ENCODE peak calls at places on chromosomes 2 and 18, in nine cellular contexts. R, S, Z, G, Y, C, J, O and N are unnamed samples.

GRCh38 chr2:37267685-37268084 is 36.2 kb downstream of the NDUFAF7 start:
- DNase-seq in R (no peak), S (no peak), Z (no peak), G (no peak), Y (no peak), C (no peak), J (no peak), O (no peak), N (no peak)

GRCh38 chr2:174781996-174782395 is 17.7 kb upstream of the CHRNA1 start:
- DNase-seq in R (no peak), S (no peak), Z (no peak), G (no peak), Y (no peak), C (no peak), J (no peak), O (no peak), N (no peak)

GRCh38 chr2:42084231-42084671 is 36.4 kb downstream of the PKDCC start:
- DNase-seq in R (no peak), S (peak), Z (no peak), G (no peak), Y (peak), C (no peak), J (no peak), O (peak), N (no peak)

GRCh38 chr2:221529943-221530652 is 42.0 kb downstream of the EPHA4 start:
- DNase-seq in R (no peak), S (peak), Z (no peak), G (no peak), Y (peak), C (no peak), J (no peak), O (peak), N (no peak)

GRCh38 chr2:152718047-152718908 is at the start of gene ARL6IP6:
- DNase-seq in R (peak), S (peak), Z (peak), G (peak), Y (peak), C (peak), J (peak), O (peak), N (peak)

GRCh38 chr18:23166863-23167531 is 31.7 kb downstream of the CABLES1 start:
- DNase-seq in R (no peak), S (no peak), Z (no peak), G (no peak), Y (peak), C (no peak), J (no peak), O (no peak), N (no peak)

GRCh38 chr18:67669993-67670671 is 153.6 kb upstream of the DSEL start:
- DNase-seq in R (no peak), S (peak), Z (no peak), G (no peak), Y (peak), C (no peak), J (no peak), O (peak), N (no peak)

GRCh38 chr2:66957198-66957597 is 439.9 kb upstream of the ETAA1 start:
- DNase-seq in R (no peak), S (no peak), Z (no peak), G (no peak), Y (peak), C (no peak), J (no peak), O (no peak), N (no peak)

GRCh38 chr2:167844714-167845530 is 402.5 kb downstream of the STK39 start:
- DNase-seq in R (no peak), S (no peak), Z (no peak), G (no peak), Y (no peak), C (no peak), J (peak), O (no peak), N (no peak)

GRCh38 chr2:150110548-150110947 is 376.9 kb downstream of the RND3 start:
- DNase-seq in R (no peak), S (no peak), Z (no peak), G (no peak), Y (no peak), C (no peak), J (no peak), O (no peak), N (no peak)

GRCh38 chr2:168087406-168087805 is 160.0 kb downstream of the STK39 start:
- DNase-seq in R (no peak), S (no peak), Z (no peak), G (no peak), Y (no peak), C (no peak), J (no peak), O (no peak), N (no peak)

DNA sequence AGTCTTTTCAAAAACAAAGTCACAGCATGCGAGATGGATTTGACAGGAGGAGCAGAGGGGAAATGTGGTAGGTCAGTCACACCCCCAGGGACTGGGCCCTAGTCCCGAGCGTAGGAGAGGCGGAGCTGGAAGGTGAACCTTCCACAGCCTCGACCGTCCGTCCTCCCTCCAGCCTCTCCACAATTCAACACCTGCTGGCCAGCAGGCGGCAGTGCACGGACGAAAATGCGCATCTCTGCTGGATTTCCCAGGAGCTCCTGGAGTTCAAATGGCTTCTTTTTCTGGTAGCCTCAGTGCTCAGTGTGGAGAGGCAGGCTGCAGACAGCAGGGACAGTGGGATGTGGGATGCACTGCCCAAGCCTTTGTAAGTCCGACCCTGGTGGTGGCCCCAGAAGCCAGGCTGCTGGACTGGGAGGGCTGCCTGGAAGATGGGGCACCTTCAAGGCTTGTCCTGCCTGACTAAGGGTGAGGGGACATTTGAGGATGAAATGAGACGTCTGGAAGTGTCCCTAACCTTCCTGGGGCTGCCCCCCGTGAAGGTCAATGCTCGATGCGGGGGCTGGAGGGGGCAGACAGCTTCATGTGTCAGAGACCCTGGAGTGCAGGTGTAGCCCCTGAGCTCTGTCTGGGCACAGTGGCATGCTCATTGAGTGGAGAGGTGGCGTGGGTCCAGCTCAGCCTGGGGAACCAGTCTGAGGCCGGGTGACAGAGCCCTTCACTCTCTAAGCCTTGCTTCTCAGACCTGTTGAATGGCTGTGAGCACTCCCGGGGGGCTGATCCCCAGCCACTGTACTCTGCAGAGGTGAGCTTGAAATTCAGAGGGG is 189.5 kb downstream of the TFCP2L1 start:
- DNase-seq in R (peak), S (no peak), Z (peak), G (peak), Y (peak), C (no peak), J (peak), O (peak), N (peak)
- TF ChIP-seq CTCF in R (peak), S (peak), Z (peak), G (peak), Y (peak), C (peak), J (peak), O (peak), N (peak)

DNA sequence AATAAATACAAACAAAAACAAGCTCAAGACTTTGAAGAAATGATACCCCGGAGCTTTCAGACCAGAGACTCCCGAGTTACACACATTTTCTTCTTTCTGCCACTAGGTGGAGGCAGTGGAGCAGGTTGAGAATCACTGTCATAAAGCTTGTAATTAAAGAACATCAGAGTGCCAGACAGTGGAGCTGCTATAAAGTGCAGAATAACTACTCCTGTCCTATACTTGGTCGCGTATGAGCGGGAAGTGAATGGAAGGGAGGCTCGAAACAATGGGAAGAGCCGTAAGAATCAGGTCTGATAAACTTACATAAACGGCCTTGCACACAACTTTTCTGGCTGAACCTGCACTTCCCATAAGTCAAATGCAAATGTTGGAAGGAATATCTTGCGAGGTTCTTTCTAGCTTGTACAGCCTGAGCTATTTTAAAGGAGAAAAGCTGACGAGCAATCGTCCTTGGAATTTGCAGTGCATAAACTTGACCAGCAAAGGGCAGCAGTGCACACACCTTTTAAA is 189.0 kb downstream of the RPIA start:
- DNase-seq in R (peak), S (peak), Z (no peak), G (no peak), Y (peak), C (no peak), J (peak), O (peak), N (peak)
- TF ChIP-seq CTCF in R (peak), S (peak), Z (peak), G (peak), Y (peak), C (no peak), J (peak), O (peak), N (peak)

DNA sequence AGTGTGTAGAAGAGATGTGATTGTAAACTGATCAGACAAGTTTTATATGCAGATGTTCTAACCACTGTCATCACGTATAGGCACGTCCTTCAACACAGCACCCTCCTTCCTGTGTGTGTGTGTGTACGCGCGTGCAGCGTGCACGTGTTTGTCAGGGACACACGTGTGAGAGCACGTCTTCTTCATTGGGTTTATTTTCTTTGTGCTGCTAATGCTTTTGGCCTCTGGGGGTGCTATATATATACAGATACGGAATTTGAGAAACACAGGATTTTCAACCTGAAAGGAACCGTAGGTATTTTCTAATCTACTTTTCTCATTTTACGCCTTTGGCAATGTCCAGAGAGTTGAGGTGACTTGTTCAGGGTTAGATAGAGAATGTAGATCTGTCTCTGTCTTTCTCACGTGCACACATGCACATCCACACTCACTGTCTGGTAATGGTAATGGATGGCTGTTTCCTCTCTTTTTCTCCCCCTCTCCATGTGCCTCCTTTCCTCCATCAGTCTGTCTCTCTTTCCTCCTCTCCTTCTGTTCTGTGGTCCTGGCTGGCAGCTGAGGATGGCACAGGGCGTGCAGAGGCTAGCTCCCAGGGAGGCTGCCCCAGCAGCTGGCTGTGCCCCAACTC is 13.4 kb upstream of the CELF4 start:
- DNase-seq in R (no peak), S (no peak), Z (no peak), G (no peak), Y (peak), C (no peak), J (peak), O (peak), N (no peak)
- TF ChIP-seq CTCF in R (peak), S (peak), Z (no peak), G (peak), Y (no peak), C (peak), J (peak), O (peak), N (peak)

GRCh38 chr2:20443276-20443920 is 3.5 kb upstream of the RHOB start:
- DNase-seq in R (no peak), S (no peak), Z (no peak), G (no peak), Y (peak), C (no peak), J (peak), O (peak), N (no peak)

GRCh38 chr2:20446280-20446916 is 476 bp upstream of the RHOB start:
- DNase-seq in R (peak), S (no peak), Z (no peak), G (no peak), Y (no peak), C (no peak), J (no peak), O (no peak), N (peak)

GRCh38 chr2:20446917-20447436 is at the start of gene RHOB:
- DNase-seq in R (peak), S (peak), Z (peak), G (peak), Y (peak), C (peak), J (peak), O (peak), N (peak)

GRCh38 chr2:20444113-20444992 is 2.5 kb upstream of the RHOB start:
- DNase-seq in R (peak), S (no peak), Z (no peak), G (no peak), Y (peak), C (no peak), J (no peak), O (peak), N (no peak)

GRCh38 chr2:20444993-20445910 is 1.6 kb upstream of the RHOB start:
- DNase-seq in R (no peak), S (no peak), Z (no peak), G (no peak), Y (no peak), C (no peak), J (no peak), O (no peak), N (no peak)
- TF ChIP-seq CTCF in R (no peak), S (no peak), Z (no peak), G (no peak), Y (no peak), C (no peak), J (no peak), O (no peak), N (no peak)

GRCh38 chr2:242024751-242025355 is 155.3 kb downstream of the RTP5 start:
- DNase-seq in R (no peak), S (no peak), Z (peak), G (no peak), Y (no peak), C (no peak), J (no peak), O (no peak), N (no peak)

GRCh38 chr2:242017086-242017485 is 147.6 kb downstream of the RTP5 start:
- DNase-seq in R (no peak), S (no peak), Z (peak), G (no peak), Y (no peak), C (no peak), J (no peak), O (no peak), N (no peak)

GRCh38 chr2:242019344-242019743 is 149.8 kb downstream of the RTP5 start:
- DNase-seq in R (no peak), S (no peak), Z (peak), G (no peak), Y (no peak), C (no peak), J (no peak), O (no peak), N (no peak)

GRCh38 chr2:242022550-242023290 is 153.2 kb downstream of the RTP5 start:
- DNase-seq in R (no peak), S (no peak), Z (peak), G (no peak), Y (no peak), C (no peak), J (no peak), O (no peak), N (no peak)

DNA sequence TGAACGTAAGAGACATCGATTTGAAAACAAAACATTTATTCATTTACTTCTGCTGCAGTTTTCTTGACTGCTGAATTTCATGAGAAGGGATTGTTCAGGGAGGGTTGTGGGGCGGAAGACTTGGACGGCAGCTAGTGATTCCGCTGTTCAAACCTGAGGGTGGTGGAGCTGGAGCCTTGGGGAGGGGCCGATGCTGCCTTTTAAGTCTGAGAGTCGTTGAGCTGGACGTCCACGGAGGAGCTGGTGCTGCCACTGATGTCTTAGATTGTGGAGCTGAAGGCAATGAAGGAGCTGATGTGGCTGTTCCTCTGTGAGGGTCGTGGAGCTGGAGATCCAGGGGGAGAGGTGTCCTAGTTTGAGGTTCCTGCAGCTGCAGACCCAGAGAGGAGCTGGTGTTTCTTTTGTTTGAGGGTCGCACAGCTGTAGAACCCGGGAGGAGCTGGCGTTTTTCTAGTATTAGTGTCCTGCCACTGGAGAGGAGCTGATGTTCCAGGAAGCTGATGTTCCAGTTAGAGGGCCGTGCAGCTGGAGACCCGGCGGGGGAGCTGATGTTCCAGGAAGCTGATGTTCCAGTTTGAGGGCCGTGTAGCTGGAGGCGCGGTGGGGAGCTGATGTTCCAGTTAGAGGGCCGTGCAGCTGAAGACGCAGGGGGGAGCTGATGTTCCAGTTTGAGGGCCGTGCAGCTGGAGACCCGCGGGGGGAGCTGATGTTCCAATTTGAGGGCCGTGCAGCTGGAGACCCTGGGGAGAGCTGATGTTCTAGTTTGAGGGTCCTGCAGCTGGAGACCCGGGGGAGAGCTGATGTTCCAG is 150.9 kb downstream of the RTP5 start:
- DNase-seq in R (no peak), S (no peak), Z (peak), G (no peak), Y (peak), C (no peak), J (peak), O (peak), N (no peak)
- TF ChIP-seq CTCF in R (peak), S (no peak), Z (no peak), G (no peak), Y (peak), C (no peak), J (no peak), O (peak), N (no peak)

GRCh38 chr2:58701688-58702301 is 460.7 kb upstream of the FANCL start:
- DNase-seq in R (no peak), S (no peak), Z (no peak), G (no peak), Y (no peak), C (peak), J (no peak), O (peak), N (no peak)
- TF ChIP-seq CTCF in R (no peak), S (no peak), Z (no peak), G (no peak), Y (no peak), C (no peak), J (no peak), O (no peak), N (no peak)

GRCh38 chr2:145799595-145800108 is 1279.7 kb upstream of the ZEB2 start:
- DNase-seq in R (no peak), S (no peak), Z (no peak), G (no peak), Y (no peak), C (no peak), J (no peak), O (no peak), N (no peak)
- TF ChIP-seq CTCF in R (no peak), S (no peak), Z (no peak), G (no peak), Y (no peak), C (no peak), J (no peak), O (no peak), N (no peak)

GRCh38 chr2:96264086-96264485 is 1.7 kb downstream of the TMEM127 start:
- DNase-seq in R (no peak), S (no peak), Z (no peak), G (no peak), Y (no peak), C (no peak), J (no peak), O (no peak), N (no peak)

GRCh38 chr2:96265349-96265839 is 403 bp downstream of the TMEM127 start:
- DNase-seq in R (peak), S (no peak), Z (peak), G (no peak), Y (no peak), C (no peak), J (peak), O (no peak), N (no peak)

GRCh38 chr2:96262306-96262705 is 3.5 kb downstream of the TMEM127 start:
- DNase-seq in R (no peak), S (no peak), Z (no peak), G (no peak), Y (no peak), C (no peak), J (no peak), O (no peak), N (no peak)

GRCh38 chr2:96265840-96266569 is at the start of the genes CIAO1 and TMEM127:
- DNase-seq in R (peak), S (peak), Z (peak), G (peak), Y (peak), C (peak), J (peak), O (peak), N (peak)

GRCh38 chr2:96264656-96265348 is 995 bp downstream of the TMEM127 start:
- DNase-seq in R (peak), S (peak), Z (no peak), G (no peak), Y (peak), C (peak), J (peak), O (peak), N (peak)
- TF ChIP-seq CTCF in R (peak), S (peak), Z (no peak), G (peak), Y (peak), C (peak), J (no peak), O (peak), N (no peak)

DNA sequence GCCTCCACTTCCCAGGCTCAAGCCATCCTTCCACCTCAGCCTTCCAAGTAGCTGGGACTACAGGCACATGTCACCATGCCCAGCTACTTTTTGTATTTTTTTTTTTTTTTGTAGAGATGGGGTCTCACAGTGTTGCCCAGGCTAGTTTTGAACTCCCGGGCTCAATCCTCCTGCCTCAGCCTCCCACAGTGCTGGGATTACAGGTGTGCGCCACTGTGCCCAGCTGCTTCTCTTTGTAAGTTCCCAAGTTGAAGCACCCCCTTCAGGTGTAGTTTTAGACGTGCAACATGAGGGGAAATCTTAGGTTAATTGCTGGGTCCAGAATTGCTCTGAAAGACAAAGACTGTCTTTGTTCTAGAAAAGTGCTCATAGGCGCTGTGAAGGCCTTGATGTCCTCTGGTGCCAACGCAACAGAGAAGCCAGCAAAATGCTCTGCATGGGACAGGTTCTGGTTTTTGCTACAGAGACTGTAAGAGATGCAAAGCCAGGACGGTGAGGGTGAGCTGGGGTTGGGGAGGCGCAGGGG is 46.6 kb downstream of the RRM2 start:
- DNase-seq in R (no peak), S (no peak), Z (no peak), G (no peak), Y (no peak), C (no peak), J (no peak), O (no peak), N (no peak)
- TF ChIP-seq CTCF in R (no peak), S (no peak), Z (no peak), G (no peak), Y (no peak), C (no peak), J (no peak), O (no peak), N (no peak)

GRCh38 chr18:50982802-50983179 is 15.0 kb downstream of the ELAC1 start:
- DNase-seq in R (no peak), S (no peak), Z (no peak), G (no peak), Y (peak), C (no peak), J (no peak), O (peak), N (no peak)
- TF ChIP-seq CTCF in R (peak), S (no peak), Z (no peak), G (no peak), Y (no peak), C (no peak), J (no peak), O (no peak), N (peak)